ENCODE peak calls at places on chromosome 4, in six cellular contexts. G, T, B, I, C and K are unnamed samples.

GRCh38 chr4:24850669-24851068 is 55.3 kb downstream of the SOD3 start:
- DNase-seq in G (peak), T (no peak), B (no peak), I (no peak), C (no peak), K (no peak)

GRCh38 chr4:169201144-169202124 is 69.3 kb downstream of the SH3RF1 start:
- DNase-seq in G (no peak), T (no peak), B (no peak), I (no peak), C (no peak), K (no peak)

GRCh38 chr4:148273501-148273986 is 168.7 kb downstream of the NR3C2 start:
- DNase-seq in G (no peak), T (no peak), B (no peak), I (peak), C (no peak), K (no peak)

GRCh38 chr4:5801696-5802095 is 90.7 kb downstream of the EVC start:
- DNase-seq in G (no peak), T (no peak), B (no peak), I (no peak), C (no peak), K (no peak)

GRCh38 chr4:6524436-6524835 is 50.6 kb upstream of the MAN2B2 start:
- DNase-seq in G (no peak), T (no peak), B (no peak), I (no peak), C (no peak), K (no peak)

GRCh38 chr4:94870151-94870550 is 112.4 kb downstream of the BMPR1B start:
- DNase-seq in G (no peak), T (no peak), B (no peak), I (no peak), C (no peak), K (no peak)

GRCh38 chr4:80073362-80074008 is 456 bp upstream of the ANTXR2 start:
- DNase-seq in G (no peak), T (no peak), B (no peak), I (no peak), C (no peak), K (no peak)

GRCh38 chr4:104490770-104491395 is 3.8 kb downstream of the CXXC4 start:
- DNase-seq in G (peak), T (peak), B (no peak), I (peak), C (peak), K (peak)

GRCh38 chr4:7842384-7843279 is 97.0 kb downstream of the AFAP1 start:
- DNase-seq in G (peak), T (no peak), B (no peak), I (no peak), C (no peak), K (no peak)

GRCh38 chr4:184644553-184645307 is 4.5 kb downstream of the CASP3 start:
- DNase-seq in G (peak), T (no peak), B (no peak), I (no peak), C (no peak), K (no peak)

GRCh38 chr4:20158195-20158594 is 93.5 kb upstream of the SLIT2 start:
- DNase-seq in G (no peak), T (no peak), B (no peak), I (no peak), C (no peak), K (no peak)

GRCh38 chr4:2451821-2452785 is 16.8 kb upstream of the RNF4 start:
- DNase-seq in G (no peak), T (no peak), B (no peak), I (no peak), C (no peak), K (no peak)

GRCh38 chr4:19729873-19730735 is 521.6 kb upstream of the SLIT2 start:
- DNase-seq in G (peak), T (no peak), B (no peak), I (no peak), C (no peak), K (no peak)

GRCh38 chr4:17544205-17544604 is 29.2 kb downstream of the CLRN2 start:
- DNase-seq in G (no peak), T (no peak), B (peak), I (no peak), C (peak), K (peak)

GRCh38 chr4:101271516-101271915 is 75.8 kb downstream of the PPP3CA start:
- DNase-seq in G (no peak), T (no peak), B (no peak), I (no peak), C (no peak), K (no peak)